ENCODE peak calls at places on chromosomes 13 and 19, in five cellular contexts. One of them, this sample, is unnamed.

GRCh38 chr13:43122706-43123268 is 99.4 kb downstream of the DNAJC15 start:
- DNase-seq in GM10248: no peak
- DNase-seq in mesothelial cell of epicardium: no peak
- DNase-seq in fibroblast of mammary gland: no peak
- DNase-seq in endodermal cell: peak
- DNase-seq in this sample: no peak

GRCh38 chr19:36030264-36031148 is 2.2 kb downstream of the CLIP3 start:
- DNase-seq in GM10248: no peak
- DNase-seq in mesothelial cell of epicardium: no peak
- DNase-seq in fibroblast of mammary gland: peak
- DNase-seq in endodermal cell: no peak
- DNase-seq in this sample: no peak

GRCh38 chr13:41587490-41587889 is 130.1 kb downstream of the RGCC start:
- DNase-seq in GM10248: no peak
- DNase-seq in mesothelial cell of epicardium: no peak
- DNase-seq in fibroblast of mammary gland: no peak
- DNase-seq in endodermal cell: peak
- DNase-seq in this sample: no peak

GRCh38 chr13:100182894-100183490 is 94.1 kb downstream of the PCCA start:
- DNase-seq in GM10248: no peak
- DNase-seq in mesothelial cell of epicardium: no peak
- DNase-seq in fibroblast of mammary gland: no peak
- DNase-seq in endodermal cell: no peak
- DNase-seq in this sample: no peak

GRCh38 chr19:18697680-18698079 is 14.2 kb downstream of the CRTC1 start:
- DNase-seq in GM10248: no peak
- DNase-seq in mesothelial cell of epicardium: no peak
- DNase-seq in fibroblast of mammary gland: no peak
- DNase-seq in endodermal cell: no peak
- DNase-seq in this sample: no peak

GRCh38 chr13:100540621-100541020 is 48.0 kb downstream of the GGACT start:
- DNase-seq in GM10248: no peak
- DNase-seq in mesothelial cell of epicardium: no peak
- DNase-seq in fibroblast of mammary gland: peak
- DNase-seq in endodermal cell: no peak
- DNase-seq in this sample: no peak

GRCh38 chr19:42140125-42140754 is 8.0 kb upstream of the POU2F2 start:
- DNase-seq in GM10248: no peak
- DNase-seq in mesothelial cell of epicardium: peak
- DNase-seq in fibroblast of mammary gland: peak
- DNase-seq in endodermal cell: peak
- DNase-seq in this sample: peak

GRCh38 chr13:112175162-112176075 is 108.5 kb downstream of the SOX1 start:
- DNase-seq in GM10248: no peak
- DNase-seq in mesothelial cell of epicardium: no peak
- DNase-seq in fibroblast of mammary gland: no peak
- DNase-seq in endodermal cell: peak
- DNase-seq in this sample: no peak

GRCh38 chr13:97629601-97630272 is 195.8 kb downstream of the RAP2A start:
- DNase-seq in GM10248: no peak
- DNase-seq in mesothelial cell of epicardium: no peak
- DNase-seq in fibroblast of mammary gland: no peak
- DNase-seq in endodermal cell: no peak
- DNase-seq in this sample: no peak

GRCh38 chr19:38004100-38004504 is 97.1 kb downstream of the SIPA1L3 start:
- DNase-seq in GM10248: no peak
- DNase-seq in mesothelial cell of epicardium: no peak
- DNase-seq in fibroblast of mammary gland: peak
- DNase-seq in endodermal cell: no peak
- DNase-seq in this sample: no peak

GRCh38 chr13:111341886-111342285 is 21.4 kb downstream of the TEX29 start:
- DNase-seq in GM10248: no peak
- DNase-seq in mesothelial cell of epicardium: no peak
- DNase-seq in fibroblast of mammary gland: no peak
- DNase-seq in endodermal cell: peak
- DNase-seq in this sample: no peak

GRCh38 chr19:47598407-47599349 is 10.3 kb upstream of the BICRA start:
- DNase-seq in GM10248: no peak
- DNase-seq in mesothelial cell of epicardium: no peak
- DNase-seq in fibroblast of mammary gland: peak
- DNase-seq in endodermal cell: peak
- DNase-seq in this sample: no peak

GRCh38 chr13:75050419-75051066 is 431.4 kb downstream of the TBC1D4 start:
- DNase-seq in GM10248: no peak
- DNase-seq in mesothelial cell of epicardium: no peak
- DNase-seq in fibroblast of mammary gland: peak
- DNase-seq in endodermal cell: no peak
- DNase-seq in this sample: no peak

GRCh38 chr13:80040219-80040976 is 300.5 kb downstream of the SPRY2 start:
- DNase-seq in GM10248: no peak
- DNase-seq in mesothelial cell of epicardium: no peak
- DNase-seq in fibroblast of mammary gland: peak
- DNase-seq in endodermal cell: no peak
- DNase-seq in this sample: no peak

GRCh38 chr19:28705008-28705407 is 507.9 kb downstream of the UQCRFS1 start:
- DNase-seq in GM10248: no peak
- DNase-seq in mesothelial cell of epicardium: no peak
- DNase-seq in fibroblast of mammary gland: peak
- DNase-seq in endodermal cell: no peak
- DNase-seq in this sample: no peak

GRCh38 chr13:77359171-77359570 is 32.3 kb upstream of the MYCBP2 start:
- DNase-seq in GM10248: no peak
- DNase-seq in mesothelial cell of epicardium: no peak
- DNase-seq in fibroblast of mammary gland: no peak
- DNase-seq in endodermal cell: no peak
- DNase-seq in this sample: no peak
- TF ChIP-seq CTCF in GM10248: no peak
- TF ChIP-seq CTCF in mesothelial cell of epicardium: no peak
- TF ChIP-seq CTCF in fibroblast of mammary gland: no peak
- TF ChIP-seq CTCF in endodermal cell: no peak
- TF ChIP-seq CTCF in this sample: no peak

DNA sequence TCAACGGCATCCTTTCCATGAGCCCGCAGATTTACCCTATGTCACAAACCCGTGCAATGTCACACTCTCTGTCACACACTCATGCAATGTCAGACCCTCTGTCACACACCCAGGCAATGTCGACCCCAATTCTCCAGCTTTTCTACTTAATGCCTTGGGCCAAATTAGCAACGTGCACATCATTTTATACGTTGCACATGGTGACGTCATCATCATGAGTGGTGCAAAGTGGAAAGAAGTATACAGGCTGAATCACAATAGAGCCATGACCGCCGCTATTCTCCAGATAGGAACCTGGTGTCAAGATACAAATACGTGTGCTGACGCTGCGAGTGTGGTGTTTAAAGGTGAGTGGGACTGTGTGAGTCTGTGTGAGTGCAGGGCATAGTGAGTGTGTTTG is 21.7 kb upstream of the ZNF845 start:
- DNase-seq in GM10248: no peak
- DNase-seq in mesothelial cell of epicardium: no peak
- DNase-seq in fibroblast of mammary gland: no peak
- DNase-seq in endodermal cell: no peak
- DNase-seq in this sample: no peak
- TF ChIP-seq CTCF in GM10248: no peak
- TF ChIP-seq CTCF in mesothelial cell of epicardium: no peak
- TF ChIP-seq CTCF in fibroblast of mammary gland: no peak
- TF ChIP-seq CTCF in endodermal cell: no peak
- TF ChIP-seq CTCF in this sample: no peak

DNA sequence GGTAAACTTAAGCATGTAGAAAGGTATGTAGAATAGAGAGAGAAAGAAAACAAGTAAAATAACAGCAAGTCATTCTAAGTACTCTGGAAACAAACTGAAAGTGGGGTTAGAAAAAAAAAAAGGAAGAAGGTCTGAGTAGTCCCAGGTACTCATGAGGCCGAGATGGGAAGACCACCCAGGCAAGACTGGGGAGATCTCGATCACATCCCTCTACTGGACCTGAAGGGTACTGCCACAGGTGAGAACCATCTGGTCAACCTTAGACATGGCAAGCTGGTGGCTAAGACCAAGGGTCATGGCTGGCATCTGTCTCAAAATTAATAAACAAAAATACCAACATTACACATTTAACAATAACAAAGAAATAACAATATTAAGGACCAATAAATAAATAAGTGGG is 36.3 kb upstream of the ZNF724 start:
- DNase-seq in GM10248: no peak
- DNase-seq in mesothelial cell of epicardium: no peak
- DNase-seq in fibroblast of mammary gland: no peak
- DNase-seq in endodermal cell: peak
- DNase-seq in this sample: no peak
- TF ChIP-seq CTCF in GM10248: no peak
- TF ChIP-seq CTCF in mesothelial cell of epicardium: no peak
- TF ChIP-seq CTCF in fibroblast of mammary gland: peak
- TF ChIP-seq CTCF in endodermal cell: peak
- TF ChIP-seq CTCF in this sample: peak

GRCh38 chr19:33402421-33403220 is 29.1 kb downstream of the CEBPG start:
- DNase-seq in GM10248: no peak
- DNase-seq in mesothelial cell of epicardium: no peak
- DNase-seq in fibroblast of mammary gland: no peak
- DNase-seq in endodermal cell: no peak
- DNase-seq in this sample: no peak
- TF ChIP-seq CTCF in GM10248: no peak
- TF ChIP-seq CTCF in mesothelial cell of epicardium: no peak
- TF ChIP-seq CTCF in fibroblast of mammary gland: no peak
- TF ChIP-seq CTCF in endodermal cell: no peak
- TF ChIP-seq CTCF in this sample: no peak

GRCh38 chr13:50915562-50915961 is 6.0 kb downstream of the RNASEH2B start:
- DNase-seq in GM10248: no peak
- DNase-seq in mesothelial cell of epicardium: no peak
- DNase-seq in fibroblast of mammary gland: no peak
- DNase-seq in endodermal cell: no peak
- DNase-seq in this sample: no peak
- TF ChIP-seq CTCF in GM10248: peak
- TF ChIP-seq CTCF in mesothelial cell of epicardium: no peak
- TF ChIP-seq CTCF in fibroblast of mammary gland: no peak
- TF ChIP-seq CTCF in endodermal cell: peak
- TF ChIP-seq CTCF in this sample: no peak

GRCh38 chr19:44807162-44807561 is 1.7 kb upstream of the BCAM start:
- DNase-seq in GM10248: no peak
- DNase-seq in mesothelial cell of epicardium: no peak
- DNase-seq in fibroblast of mammary gland: no peak
- DNase-seq in endodermal cell: no peak
- DNase-seq in this sample: no peak

GRCh38 chr19:44806271-44806670 is 2.6 kb upstream of the BCAM start:
- DNase-seq in GM10248: no peak
- DNase-seq in mesothelial cell of epicardium: no peak
- DNase-seq in fibroblast of mammary gland: no peak
- DNase-seq in endodermal cell: no peak
- DNase-seq in this sample: no peak

GRCh38 chr19:44809856-44810554 is 1.1 kb downstream of the BCAM start:
- DNase-seq in GM10248: peak
- DNase-seq in mesothelial cell of epicardium: no peak
- DNase-seq in fibroblast of mammary gland: no peak
- DNase-seq in endodermal cell: no peak
- DNase-seq in this sample: no peak

GRCh38 chr19:44808463-44809371 is at the start of gene BCAM:
- DNase-seq in GM10248: peak
- DNase-seq in mesothelial cell of epicardium: peak
- DNase-seq in fibroblast of mammary gland: peak
- DNase-seq in endodermal cell: peak
- DNase-seq in this sample: peak

GRCh38 chr19:44807652-44808462 is 1.0 kb upstream of the BCAM start:
- DNase-seq in GM10248: peak
- DNase-seq in mesothelial cell of epicardium: no peak
- DNase-seq in fibroblast of mammary gland: peak
- DNase-seq in endodermal cell: peak
- DNase-seq in this sample: peak
- TF ChIP-seq CTCF in GM10248: peak
- TF ChIP-seq CTCF in mesothelial cell of epicardium: no peak
- TF ChIP-seq CTCF in fibroblast of mammary gland: peak
- TF ChIP-seq CTCF in endodermal cell: peak
- TF ChIP-seq CTCF in this sample: peak

GRCh38 chr19:49214701-49215100 is 57.1 kb downstream of the TRPM4 start:
- DNase-seq in GM10248: peak
- DNase-seq in mesothelial cell of epicardium: no peak
- DNase-seq in fibroblast of mammary gland: no peak
- DNase-seq in endodermal cell: no peak
- DNase-seq in this sample: no peak

GRCh38 chr19:49212302-49212701 is 54.7 kb downstream of the TRPM4 start:
- DNase-seq in GM10248: no peak
- DNase-seq in mesothelial cell of epicardium: no peak
- DNase-seq in fibroblast of mammary gland: peak
- DNase-seq in endodermal cell: no peak
- DNase-seq in this sample: no peak

GRCh38 chr19:49210901-49211451 is 53.4 kb downstream of the TRPM4 start:
- DNase-seq in GM10248: no peak
- DNase-seq in mesothelial cell of epicardium: no peak
- DNase-seq in fibroblast of mammary gland: no peak
- DNase-seq in endodermal cell: no peak
- DNase-seq in this sample: no peak

GRCh38 chr19:49213791-49214190 is 56.2 kb downstream of the TRPM4 start:
- DNase-seq in GM10248: no peak
- DNase-seq in mesothelial cell of epicardium: no peak
- DNase-seq in fibroblast of mammary gland: no peak
- DNase-seq in endodermal cell: peak
- DNase-seq in this sample: no peak

DNA sequence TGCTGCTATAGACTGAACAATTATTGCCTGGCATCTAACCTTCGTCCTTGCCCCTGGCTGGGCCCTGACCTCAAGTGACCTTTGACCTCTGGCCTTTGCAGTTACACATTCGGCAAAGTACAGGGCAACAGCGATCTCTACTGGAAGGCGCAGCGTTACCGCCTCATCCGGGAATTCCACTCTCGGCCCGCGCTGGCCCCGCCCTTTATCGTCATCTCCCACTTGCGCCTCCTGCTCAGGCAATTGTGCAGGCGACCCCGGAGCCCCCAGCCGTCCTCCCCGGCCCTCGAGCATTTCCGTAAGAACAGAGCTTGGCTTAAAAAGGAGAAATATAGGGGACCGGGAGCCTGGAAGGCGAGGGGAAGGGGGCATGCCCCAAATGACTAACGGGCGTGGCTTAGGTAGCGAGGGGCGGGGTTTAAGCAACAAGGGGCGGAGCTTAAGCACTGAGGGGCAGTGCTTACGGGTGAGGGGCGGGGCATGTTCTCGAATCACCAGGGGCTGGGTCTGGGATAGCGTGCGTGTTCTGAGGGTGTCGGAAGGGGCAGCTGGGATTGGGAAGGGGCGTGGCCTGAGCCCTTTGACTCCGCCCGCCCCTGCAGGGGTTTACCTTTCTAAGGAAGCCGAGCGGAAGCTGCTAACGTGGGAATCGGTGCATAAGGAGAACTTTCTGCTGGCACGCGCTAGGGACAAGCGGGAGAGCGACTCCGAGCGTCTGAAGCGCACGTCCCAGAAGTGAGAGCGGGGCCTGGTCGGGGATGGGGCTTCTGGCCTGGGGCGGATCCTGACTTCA is 52.7 kb downstream of the TRPM4 start:
- DNase-seq in GM10248: no peak
- DNase-seq in mesothelial cell of epicardium: no peak
- DNase-seq in fibroblast of mammary gland: peak
- DNase-seq in endodermal cell: peak
- DNase-seq in this sample: peak
- TF ChIP-seq CTCF in GM10248: no peak
- TF ChIP-seq CTCF in mesothelial cell of epicardium: no peak
- TF ChIP-seq CTCF in fibroblast of mammary gland: no peak
- TF ChIP-seq CTCF in endodermal cell: peak
- TF ChIP-seq CTCF in this sample: peak